ENCODE peak calls at places on chromosomes 7 and 10, in nine cellular contexts. J is tibial artery, K is breast epithelium, N is ovary, A is endothelial cell of umbilical vein, W is lower leg skin, B is IMR-90, P is brain microvascular endothelial cell, I is PC-3. S is an unnamed sample.
A peak's percentile ranks its signal among the peaks of the same experiment; 100 is the strongest.

GRCh38 chr7:1571261-1571650 is 1.4 kb upstream of the PSMG3 start:
- DNase-seq in I (peak; percentile 28), B (peak; percentile 68), N (no peak), P (peak; percentile 83), W (no peak), K (no peak), J (no peak), A (no peak), S (peak; percentile 84)

GRCh38 chr10:6300106-6300783 is 97.5 kb downstream of the PFKFB3 start:
- DNase-seq in B (peak; percentile 56), I (peak; percentile 24), P (no peak), A (no peak), J (peak; percentile 25), K (peak; percentile 54), N (no peak), W (peak; percentile 25), S (peak; percentile 73)

GRCh38 chr10:121260383-121260782 is 337.9 kb downstream of the FGFR2 start:
- DNase-seq in I (peak; percentile 15), N (no peak), A (no peak), K (no peak), J (no peak), B (no peak), W (no peak), P (no peak), S (no peak)

GRCh38 chr7:151141281-151141854 is 26.1 kb downstream of the GBX1 start:
- DNase-seq in B (no peak), N (no peak), J (no peak), W (no peak), K (peak; percentile 5), I (no peak), A (no peak), P (no peak), S (no peak)

GRCh38 chr10:74199315-74199714 is 48.3 kb downstream of the ADK start:
- DNase-seq in A (no peak), J (no peak), N (no peak), K (no peak), I (no peak), P (no peak), W (no peak), B (no peak), S (no peak)

GRCh38 chr10:80787952-80788351 is 250.2 kb downstream of the SH2D4B start:
- DNase-seq in P (no peak), W (no peak), N (no peak), A (no peak), I (no peak), K (no peak), B (no peak), J (no peak), S (no peak)

GRCh38 chr7:155052982-155053381 is 17.1 kb upstream of the HTR5A start:
- DNase-seq in W (no peak), K (no peak), I (peak; percentile 17), A (no peak), P (no peak), B (no peak), J (no peak), N (no peak), S (no peak)

GRCh38 chr7:69968969-69969368 is 370.7 kb downstream of the AUTS2 start:
- DNase-seq in I (no peak), K (no peak), N (no peak), A (no peak), P (no peak), J (no peak), W (no peak), B (no peak), S (no peak)

GRCh38 chr7:120168066-120168465 is 104.9 kb upstream of the KCND2 start:
- DNase-seq in I (no peak), A (no peak), B (peak; percentile 62), W (no peak), K (no peak), P (no peak), N (no peak), J (peak; percentile 22), S (no peak)

GRCh38 chr7:128863433-128863989 is 855 bp downstream of the ATP6V1F start:
- DNase-seq in P (peak; percentile 63), W (no peak), J (no peak), I (peak; percentile 69), N (no peak), B (peak; percentile 74), A (peak; percentile 67), K (no peak), S (peak; percentile 69)

GRCh38 chr10:69571618-69572158 is 1.5 kb downstream of the NEUROG3 start:
- DNase-seq in A (no peak), K (no peak), N (no peak), I (no peak), W (no peak), J (no peak), P (no peak), B (no peak), S (no peak)

GRCh38 chr7:11474902-11475585 is 357.0 kb downstream of the THSD7A start:
- DNase-seq in K (no peak), I (no peak), P (no peak), A (peak; percentile 21), B (no peak), W (no peak), J (no peak), N (no peak), S (no peak)

GRCh38 chr7:138608292-138608691 is 92.9 kb downstream of the SVOPL start:
- DNase-seq in J (no peak), K (no peak), B (peak; percentile 44), N (no peak), A (peak; percentile 13), W (no peak), P (peak; percentile 69), I (no peak), S (peak; percentile 59)

GRCh38 chr7:27149817-27150567 is 2.4 kb downstream of the HOXA3 start:
- DNase-seq in I (peak; percentile 26), K (peak; percentile 26), N (no peak), A (no peak), J (no peak), W (peak; percentile 20), B (no peak), P (no peak), S (no peak)

GRCh38 chr10:122646511-122647382 is 52.9 kb downstream of the C10orf120 start:
- DNase-seq in A (no peak), J (no peak), W (no peak), B (no peak), P (no peak), I (no peak), N (no peak), K (no peak), S (no peak)

GRCh38 chr10:122647383-122647968 is 52.2 kb downstream of the C10orf120 start:
- DNase-seq in J (no peak), P (no peak), K (no peak), I (no peak), A (no peak), W (no peak), N (no peak), B (no peak), S (no peak)

GRCh38 chr10:122648599-122649428 is 50.8 kb downstream of the C10orf120 start:
- DNase-seq in P (peak; percentile 32), B (peak; percentile 31), A (peak; percentile 50), J (no peak), K (no peak), I (peak; percentile 50), N (no peak), W (no peak), S (peak; percentile 26)

GRCh38 chr10:122650331-122650730 is 49.3 kb downstream of the C10orf120 start:
- DNase-seq in A (no peak), J (no peak), P (no peak), B (no peak), W (no peak), N (no peak), I (no peak), K (no peak), S (no peak)

GRCh38 chr10:122649903-122650302 is 49.7 kb downstream of the C10orf120 start:
- DNase-seq in N (no peak), A (no peak), P (no peak), J (no peak), K (no peak), B (no peak), W (no peak), I (no peak), S (no peak)
- H3K4me3 ChIP-seq in N (no peak overlapping the region), A (no peak overlapping the region), P (no peak overlapping the region), J (no peak overlapping the region), K (no peak overlapping the region), B (no peak overlapping the region), W (no peak overlapping the region), I (no peak overlapping the region), S (no peak overlapping the region)

DNA sequence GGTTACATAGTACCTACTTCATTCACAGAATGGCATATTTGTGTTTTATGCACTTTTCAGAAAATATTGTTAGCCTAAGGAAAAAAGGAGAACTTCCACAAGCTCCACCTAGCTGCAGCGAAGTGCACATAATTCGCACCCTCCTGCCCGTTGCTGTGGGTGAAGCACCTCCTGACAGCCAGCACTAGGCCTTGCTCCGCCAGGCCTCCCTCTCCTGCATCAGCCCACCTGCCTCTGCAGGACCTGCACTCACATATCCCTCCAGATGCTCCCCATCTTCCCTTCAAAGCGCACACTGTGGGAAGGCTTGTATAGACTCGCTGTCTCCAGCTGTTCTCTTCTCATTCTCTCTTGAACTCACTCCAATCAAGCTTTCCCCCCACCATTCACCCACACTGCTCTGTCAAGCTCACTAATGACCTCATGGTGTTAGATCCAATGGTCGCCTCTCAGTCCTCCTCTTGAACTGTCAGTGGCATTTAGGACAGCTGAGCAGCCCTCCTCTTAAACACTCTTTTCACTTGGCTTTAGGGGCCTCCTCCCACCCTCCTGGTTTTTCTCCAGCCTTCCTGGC is 20.7 kb upstream of the GRID1 start:
- DNase-seq in B (no peak), W (peak; percentile 2), I (no peak), A (no peak), N (no peak), J (no peak), P (no peak), K (no peak), S (no peak)
- TF ChIP-seq CTCF in B (no peak), W (no peak), I (no peak), A (no peak), N (no peak), J (no peak), P (peak; percentile 43), K (no peak), S (no peak)

DNA sequence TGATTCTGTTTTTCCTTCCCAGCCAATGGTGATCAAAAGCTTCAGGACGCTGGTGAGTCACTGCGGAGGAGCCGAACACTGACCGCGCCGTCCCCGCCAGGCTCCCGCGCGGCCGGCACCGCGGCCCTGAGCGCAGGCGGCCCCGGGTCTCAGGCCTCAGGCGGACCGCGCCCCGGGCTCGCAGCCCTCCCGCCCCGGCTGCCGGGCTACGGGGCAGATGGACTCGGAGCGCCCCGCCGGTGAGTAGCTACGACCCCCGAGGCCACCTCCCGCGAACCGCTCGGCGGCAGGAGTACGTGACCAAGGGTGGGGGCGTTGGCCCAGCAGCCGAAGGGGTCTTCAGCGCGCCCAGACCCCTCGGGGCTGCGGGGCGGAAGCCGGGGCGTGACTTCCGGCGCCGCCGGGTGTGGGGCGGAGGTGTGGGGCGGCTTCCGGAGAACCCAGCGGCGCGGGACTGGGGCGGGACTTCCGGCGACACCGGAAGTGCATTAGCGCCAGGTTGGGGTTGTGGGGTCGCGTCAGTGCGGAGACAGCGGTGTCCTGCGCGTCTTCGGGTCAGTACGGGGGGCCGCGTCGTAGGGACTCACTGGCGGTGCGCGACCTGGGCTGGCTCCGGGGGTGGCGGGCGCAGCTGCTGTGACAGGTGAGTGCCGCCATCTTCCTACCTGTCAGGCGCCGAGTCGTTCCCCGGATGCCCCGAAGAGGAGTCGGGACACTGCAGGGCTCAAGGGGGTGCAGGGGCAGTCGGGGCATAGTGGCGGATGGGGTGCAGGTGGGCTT is at the start of gene WDR37:
- DNase-seq in N (peak; percentile 89), A (peak; percentile 61), I (peak; percentile 56), P (peak; percentile 86), J (peak; percentile 82), K (peak; percentile 63), W (peak; percentile 81), B (peak; percentile 90), S (peak; percentile 91)
- H3K4me3 ChIP-seq in N (peak within 1 kb of the TSS; percentile 69), A (peak within 1 kb of the TSS; percentile 71), I (peak within 1 kb of the TSS; percentile 86), P (peak within 1 kb of the TSS; percentile 98), J (peak within 1 kb of the TSS; percentile 69), K (peak within 1 kb of the TSS; percentile 68), W (peak within 1 kb of the TSS; percentile 96), B (peak within 1 kb of the TSS; percentile 93), S (peak within 1 kb of the TSS; percentile 94)

GRCh38 chr10:116104210-116104932 is 168.6 kb downstream of the GFRA1 start:
- DNase-seq in B (no peak), P (no peak), A (no peak), N (no peak), J (no peak), I (no peak), K (no peak), W (no peak), S (no peak)
- TF ChIP-seq CTCF in B (no peak), P (no peak), A (no peak), N (no peak), J (no peak), I (no peak), K (no peak), W (no peak), S (no peak)